ENCODE peak calls at places on chromosomes 3 and 15, in four cellular contexts. One of them, this sample, is unnamed.

GRCh38 chr3:190225186-190225692 is 97.0 kb downstream of the CLDN1 start:
- DNase-seq in ovary: no peak
- DNase-seq in tibial nerve: peak; percentile 39
- DNase-seq in testis: no peak
- DNase-seq in this sample: peak; percentile 47

GRCh38 chr3:168968611-168969010 is 694.9 kb downstream of the MECOM start:
- DNase-seq in ovary: no peak
- DNase-seq in tibial nerve: no peak
- DNase-seq in testis: no peak
- DNase-seq in this sample: no peak

GRCh38 chr3:38548154-38548931 is 52.2 kb downstream of the EXOG start:
- DNase-seq in ovary: no peak
- DNase-seq in tibial nerve: no peak
- DNase-seq in testis: peak; percentile 2
- DNase-seq in this sample: no peak

GRCh38 chr15:98787936-98788757 is 139.8 kb downstream of the IGF1R start:
- DNase-seq in ovary: no peak
- DNase-seq in tibial nerve: no peak
- DNase-seq in testis: no peak
- DNase-seq in this sample: no peak

GRCh38 chr3:183378951-183379350 is 49.5 kb downstream of the MCF2L2 start:
- DNase-seq in ovary: no peak
- DNase-seq in tibial nerve: no peak
- DNase-seq in testis: no peak
- DNase-seq in this sample: no peak

GRCh38 chr3:194051554-194052175 is 84.3 kb upstream of the HES1 start:
- DNase-seq in ovary: no peak
- DNase-seq in tibial nerve: no peak
- DNase-seq in testis: no peak
- DNase-seq in this sample: no peak

GRCh38 chr3:132352556-132353143 is 35.4 kb downstream of the ACP3 start:
- DNase-seq in ovary: peak; percentile 12
- DNase-seq in tibial nerve: peak; percentile 84
- DNase-seq in testis: peak; percentile 83
- DNase-seq in this sample: peak; percentile 78

GRCh38 chr15:42457445-42458442 is 33.2 kb downstream of the ZNF106 start:
- DNase-seq in ovary: peak; percentile 76
- DNase-seq in tibial nerve: peak; percentile 71
- DNase-seq in testis: peak; percentile 86
- DNase-seq in this sample: peak; percentile 57

GRCh38 chr3:182436547-182436946 is 356.8 kb upstream of the ATP11B start:
- DNase-seq in ovary: no peak
- DNase-seq in tibial nerve: no peak
- DNase-seq in testis: no peak
- DNase-seq in this sample: no peak

GRCh38 chr15:58383876-58384275 is 47.9 kb upstream of the LIPC start:
- DNase-seq in ovary: no peak
- DNase-seq in tibial nerve: no peak
- DNase-seq in testis: no peak
- DNase-seq in this sample: no peak

GRCh38 chr15:26023691-26024090 is 160.6 kb upstream of the ATP10A start:
- DNase-seq in ovary: no peak
- DNase-seq in tibial nerve: no peak
- DNase-seq in testis: no peak
- DNase-seq in this sample: no peak

GRCh38 chr3:160003520-160004128 is 15.0 kb downstream of the IL12A start:
- DNase-seq in ovary: no peak
- DNase-seq in tibial nerve: peak; percentile 15
- DNase-seq in testis: peak; percentile 68
- DNase-seq in this sample: peak; percentile 83

GRCh38 chr3:77799280-77799679 is 759.4 kb downstream of the ROBO2 start:
- DNase-seq in ovary: no peak
- DNase-seq in tibial nerve: no peak
- DNase-seq in testis: no peak
- DNase-seq in this sample: no peak

GRCh38 chr3:50156549-50156948 is 1.4 kb downstream of the SEMA3F start:
- DNase-seq in ovary: no peak
- DNase-seq in tibial nerve: no peak
- DNase-seq in testis: no peak
- DNase-seq in this sample: no peak
- H3K4me3 ChIP-seq in ovary: peak overlapping the region; percentile 22
- H3K4me3 ChIP-seq in tibial nerve: no peak overlapping the region
- H3K4me3 ChIP-seq in testis: no peak overlapping the region
- H3K4me3 ChIP-seq in this sample: no peak overlapping the region

GRCh38 chr3:63912768-63913588 is 795 bp upstream of the SCAANT1 start:
- DNase-seq in ovary: peak; percentile 64
- DNase-seq in tibial nerve: peak; percentile 40
- DNase-seq in testis: peak; percentile 68
- DNase-seq in this sample: peak; percentile 57

GRCh38 chr3:63911901-63912767 is at the start of gene SCAANT1:
- DNase-seq in ovary: peak; percentile 88
- DNase-seq in tibial nerve: peak; percentile 78
- DNase-seq in testis: peak; percentile 91
- DNase-seq in this sample: peak; percentile 92

GRCh38 chr3:63910873-63911272 is 1.3 kb downstream of the SCAANT1 start:
- DNase-seq in ovary: no peak
- DNase-seq in tibial nerve: no peak
- DNase-seq in testis: no peak
- DNase-seq in this sample: peak; percentile 56

GRCh38 chr3:63911395-63911900 is 735 bp downstream of the SCAANT1 start:
- DNase-seq in ovary: no peak
- DNase-seq in tibial nerve: peak; percentile 13
- DNase-seq in testis: no peak
- DNase-seq in this sample: no peak

GRCh38 chr3:63914312-63914711 is 2.1 kb upstream of the SCAANT1 start:
- DNase-seq in ovary: peak; percentile 26
- DNase-seq in tibial nerve: peak; percentile 60
- DNase-seq in testis: peak; percentile 47
- DNase-seq in this sample: no peak
- TF ChIP-seq CTCF in ovary: no peak
- TF ChIP-seq CTCF in tibial nerve: no peak
- TF ChIP-seq CTCF in testis: no peak
- TF ChIP-seq CTCF in this sample: no peak

GRCh38 chr3:69735893-69736292 is 3.4 kb upstream of the MITF start:
- DNase-seq in ovary: no peak
- DNase-seq in tibial nerve: no peak
- DNase-seq in testis: no peak
- DNase-seq in this sample: no peak
- H3K4me3 ChIP-seq in ovary: no peak overlapping the region
- H3K4me3 ChIP-seq in tibial nerve: no peak overlapping the region
- H3K4me3 ChIP-seq in testis: no peak overlapping the region
- H3K4me3 ChIP-seq in this sample: no peak overlapping the region

DNA sequence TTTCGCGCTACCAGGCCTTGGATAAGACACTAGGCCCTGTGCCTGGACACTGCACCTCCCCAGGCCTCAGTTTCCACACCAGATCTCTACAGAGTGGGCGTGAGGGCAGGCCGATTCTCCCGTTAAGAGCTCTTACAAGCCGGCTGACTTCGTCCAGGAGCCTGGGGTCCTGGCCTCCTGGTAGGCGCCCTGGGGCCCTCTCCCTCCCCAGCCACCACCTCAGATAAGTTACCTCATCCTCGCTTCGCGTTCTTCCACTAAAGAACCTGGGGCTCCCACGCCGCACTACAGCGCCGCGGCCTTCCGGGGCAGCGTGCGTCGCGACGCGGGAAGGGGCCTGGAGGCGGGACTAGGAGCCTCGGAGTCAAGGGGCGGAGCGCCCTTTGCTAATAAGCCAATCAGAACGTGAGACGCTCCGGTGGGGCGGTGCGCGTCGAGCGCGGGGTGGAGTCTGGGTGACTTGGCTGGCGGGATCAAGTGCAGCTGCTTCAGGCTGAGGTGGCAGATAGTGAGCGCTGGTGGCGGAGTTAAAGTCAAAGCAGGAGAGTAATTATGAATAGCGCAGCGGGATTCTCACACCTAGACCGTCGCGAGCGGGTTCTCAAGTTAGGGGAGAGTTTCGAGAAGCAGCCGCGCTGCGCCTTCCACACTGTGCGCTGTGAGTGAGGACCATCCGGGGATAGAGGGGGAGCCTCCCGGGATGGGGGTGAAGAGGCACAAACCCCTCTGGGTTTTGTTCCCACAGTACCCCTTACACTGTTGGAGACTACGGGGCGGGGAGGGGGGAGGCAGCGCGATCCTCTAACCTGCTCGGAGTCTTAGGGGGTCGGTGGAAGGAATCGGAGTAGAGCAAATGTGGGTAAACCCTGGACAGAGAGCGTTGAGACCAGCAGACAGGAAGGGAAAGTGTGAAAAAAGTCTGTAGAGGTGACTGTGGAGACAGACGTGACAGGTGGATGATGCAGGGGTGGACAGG is at the start of the genes EAF2 and IQCB1:
- DNase-seq in ovary: peak; percentile 94
- DNase-seq in tibial nerve: peak; percentile 92
- DNase-seq in testis: peak; percentile 98
- DNase-seq in this sample: peak; percentile 99
- TF ChIP-seq CTCF in ovary: no peak
- TF ChIP-seq CTCF in tibial nerve: no peak
- TF ChIP-seq CTCF in testis: no peak
- TF ChIP-seq CTCF in this sample: no peak

GRCh38 chr3:119555929-119556328 is 3.5 kb downstream of the CD80 start:
- DNase-seq in ovary: no peak
- DNase-seq in tibial nerve: no peak
- DNase-seq in testis: no peak
- DNase-seq in this sample: no peak
- H3K4me3 ChIP-seq in ovary: no peak overlapping the region
- H3K4me3 ChIP-seq in tibial nerve: no peak overlapping the region
- H3K4me3 ChIP-seq in testis: no peak overlapping the region
- H3K4me3 ChIP-seq in this sample: peak overlapping the region; percentile 96